ENCODE peak calls at places on chromosome 10, in five cellular contexts. C is HCT116, Y is body of pancreas, X is A549, D is IMR-90. R is an unnamed sample.

GRCh38 chr10:69089638-69090599 is 2.0 kb downstream of the SRGN start:
- DNase-seq in C (no peak), Y (no peak), X (no peak), D (peak), R (peak)

GRCh38 chr10:113454341-113455061 is 98.4 kb upstream of the HABP2 start:
- DNase-seq in C (peak), Y (peak), X (peak), D (peak), R (peak)

GRCh38 chr10:122673731-122674130 is 25.9 kb downstream of the C10orf120 start:
- DNase-seq in C (no peak), Y (no peak), X (no peak), D (no peak), R (no peak)

GRCh38 chr10:49139866-49140195 is 6.0 kb upstream of the FAM170B start:
- DNase-seq in C (peak), Y (no peak), X (peak), D (peak), R (no peak)

GRCh38 chr10:110337906-110338305 is 33.2 kb upstream of the SMNDC1 start:
- DNase-seq in C (no peak), Y (no peak), X (no peak), D (peak), R (no peak)

GRCh38 chr10:17229016-17229716 is 1.1 kb downstream of the VIM start:
- DNase-seq in C (no peak), Y (peak), X (peak), D (peak), R (peak)

GRCh38 chr10:118729641-118730258 is 25.0 kb downstream of the CACUL1 start:
- DNase-seq in C (no peak), Y (no peak), X (no peak), D (no peak), R (peak)

GRCh38 chr10:75693453-75693852 is 262.0 kb downstream of the LRMDA start:
- DNase-seq in C (no peak), Y (no peak), X (no peak), D (no peak), R (no peak)

GRCh38 chr10:91416339-91416868 is 6.3 kb downstream of the HECTD2 start:
- DNase-seq in C (no peak), Y (no peak), X (no peak), D (no peak), R (no peak)

GRCh38 chr10:13450078-13450477 is 78.7 kb downstream of the BEND7 start:
- DNase-seq in C (no peak), Y (no peak), X (no peak), D (peak), R (no peak)

GRCh38 chr10:133528296-133528844 is 1.2 kb downstream of the CYP2E1 start:
- DNase-seq in C (no peak), Y (no peak), X (no peak), D (peak), R (no peak)

GRCh38 chr10:125032474-125032873 is 90.6 kb downstream of the ZRANB1 start:
- DNase-seq in C (no peak), Y (no peak), X (no peak), D (no peak), R (no peak)

GRCh38 chr10:131909929-131910328 is 9.1 kb downstream of the PPP2R2D start:
- DNase-seq in C (no peak), Y (no peak), X (no peak), D (no peak), R (no peak)

GRCh38 chr10:8568401-8568800 is 513.9 kb downstream of the GATA3 start:
- DNase-seq in C (no peak), Y (no peak), X (no peak), D (no peak), R (no peak)

DNA sequence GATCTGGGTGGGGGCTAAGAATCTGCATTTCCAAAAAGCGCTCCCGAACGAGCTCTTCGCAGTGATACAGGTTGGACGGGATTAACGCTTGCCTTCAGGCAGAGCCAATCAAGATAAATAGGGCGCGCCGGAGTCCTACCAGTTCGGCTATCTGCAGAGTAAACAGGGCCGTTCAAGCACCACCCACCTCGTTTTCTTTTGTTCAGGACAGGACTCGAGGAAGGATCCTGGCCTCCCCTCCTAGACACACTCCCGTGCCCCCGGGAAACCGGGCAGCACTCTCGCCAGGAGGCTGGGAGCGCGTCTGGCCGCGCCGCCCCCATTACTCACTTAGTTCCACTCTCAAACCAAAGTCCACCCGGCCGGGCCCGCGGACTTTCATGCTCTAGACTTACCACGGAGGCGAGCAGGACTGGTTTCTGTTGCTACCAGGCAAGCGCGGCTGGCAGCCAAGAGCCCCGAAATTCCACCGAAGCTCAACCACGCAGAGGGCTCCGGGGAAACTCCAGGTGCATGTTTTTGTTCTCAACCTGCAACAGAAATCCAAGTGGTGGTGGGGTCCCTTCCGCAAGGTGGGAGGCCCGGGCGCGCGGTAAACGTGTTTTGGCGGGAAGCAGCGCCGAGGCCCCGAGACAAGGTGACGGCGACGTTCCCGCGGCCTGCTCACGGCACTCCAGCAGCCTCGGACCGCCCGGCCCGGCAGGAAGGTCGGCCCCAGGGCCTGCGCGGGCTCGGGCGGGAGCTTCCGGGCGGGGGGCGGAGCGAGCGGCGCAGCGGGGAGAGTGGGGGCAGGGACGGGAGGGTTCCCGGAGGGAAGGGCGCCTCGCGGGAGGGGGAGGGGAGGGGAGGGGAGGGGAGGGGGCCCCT is 12.7 kb downstream of the HNRNPF start:
- DNase-seq in C (no peak), Y (peak), X (peak), D (peak), R (peak)
- TF ChIP-seq POLR2A in C (no peak), Y (peak), X (peak), D (peak), R (peak)

GRCh38 chr10:47412869-47413268 is 28.8 kb upstream of the ZNF488 start:
- DNase-seq in C (no peak), Y (no peak), X (no peak), D (no peak), R (no peak)
- TF ChIP-seq POLR2A in C (no peak), Y (no peak), X (no peak), D (no peak), R (no peak)

GRCh38 chr10:24483701-24484100 is 240.0 kb downstream of the ARHGAP21 start:
- DNase-seq in C (peak), Y (peak), X (peak), D (peak), R (no peak)
- TF ChIP-seq POLR2A in C (no peak), Y (no peak), X (no peak), D (no peak), R (no peak)

GRCh38 chr10:119872860-119873671 is 423 bp upstream of the MCMBP start:
- DNase-seq in C (peak), Y (peak), X (peak), D (peak), R (peak)

GRCh38 chr10:119871881-119872609 is 598 bp downstream of the MCMBP start:
- DNase-seq in C (peak), Y (peak), X (no peak), D (peak), R (peak)

GRCh38 chr10:119867317-119867716 is 5.3 kb downstream of the MCMBP start:
- DNase-seq in C (no peak), Y (no peak), X (no peak), D (no peak), R (no peak)

GRCh38 chr10:119878524-119878923 is 5.9 kb upstream of the MCMBP start:
- DNase-seq in C (no peak), Y (no peak), X (no peak), D (no peak), R (no peak)

GRCh38 chr10:119872610-119872859 is at the start of gene MCMBP:
- DNase-seq in C (no peak), Y (no peak), X (no peak), D (no peak), R (no peak)
- TF ChIP-seq POLR2A in C (peak), Y (no peak), X (no peak), D (no peak), R (no peak)

GRCh38 chr10:921471-922414 is 9.8 kb downstream of the LARP4B start:
- DNase-seq in C (no peak), Y (no peak), X (no peak), D (peak), R (no peak)
- TF ChIP-seq POLR2A in C (no peak), Y (no peak), X (no peak), D (no peak), R (no peak)

GRCh38 chr10:53957401-53957800 is 843.6 kb downstream of the PCDH15 start:
- DNase-seq in C (no peak), Y (no peak), X (no peak), D (no peak), R (no peak)
- TF ChIP-seq POLR2A in C (no peak), Y (no peak), X (no peak), D (no peak), R (no peak)

GRCh38 chr10:2731940-2732339 is 335.4 kb upstream of the PFKP start:
- DNase-seq in C (no peak), Y (no peak), X (no peak), D (no peak), R (no peak)
- TF ChIP-seq POLR2A in C (no peak), Y (no peak), X (no peak), D (no peak), R (no peak)

GRCh38 chr10:27561362-27561761 is 57.3 kb downstream of the RAB18 start:
- DNase-seq in C (no peak), Y (no peak), X (no peak), D (no peak), R (no peak)
- TF ChIP-seq POLR2A in C (no peak), Y (no peak), X (no peak), D (no peak), R (no peak)

GRCh38 chr10:84328303-84329093 is at the start of gene CCSER2:
- DNase-seq in C (peak), Y (peak), X (peak), D (peak), R (peak)
- TF ChIP-seq POLR2A in C (peak), Y (peak), X (peak), D (peak), R (no peak)

GRCh38 chr10:71589617-71590551 is 129.7 kb downstream of the C10orf105 start:
- DNase-seq in C (no peak), Y (no peak), X (no peak), D (no peak), R (no peak)
- TF ChIP-seq POLR2A in C (no peak), Y (no peak), X (no peak), D (no peak), R (no peak)